ENCODE peak calls at places on chromosomes 1 and 21, in seven cellular contexts. E, C, Y, I, B, W and N are unnamed samples.

GRCh38 chr21:46124083-46124925 is 26.4 kb downstream of the COL6A2 start:
- DNase-seq in E (no peak), C (peak), Y (peak), I (no peak), B (no peak), W (no peak), N (peak)

GRCh38 chr1:27660300-27660837 is 11.6 kb downstream of the IFI6 start:
- DNase-seq in E (no peak), C (no peak), Y (peak), I (no peak), B (no peak), W (no peak), N (no peak)

GRCh38 chr1:147201276-147201675 is 23.9 kb downstream of the FMO5 start:
- DNase-seq in E (peak), C (no peak), Y (no peak), I (no peak), B (no peak), W (no peak), N (no peak)

GRCh38 chr1:212271823-212272498 is 13.2 kb upstream of the PPP2R5A start:
- DNase-seq in E (no peak), C (no peak), Y (no peak), I (no peak), B (no peak), W (no peak), N (no peak)

GRCh38 chr1:156503672-156504055 is 3.1 kb upstream of the MEF2D start:
- DNase-seq in E (no peak), C (no peak), Y (no peak), I (no peak), B (no peak), W (no peak), N (no peak)

GRCh38 chr1:243264718-243265117 is 8.9 kb downstream of the SDCCAG8 start:
- DNase-seq in E (peak), C (no peak), Y (no peak), I (peak), B (peak), W (no peak), N (no peak)

GRCh38 chr1:109667452-109668122 is at the start of gene GSTM2:
- DNase-seq in E (peak), C (peak), Y (peak), I (no peak), B (peak), W (no peak), N (peak)

GRCh38 chr1:63883494-63884235 is 109.8 kb downstream of the ROR1 start:
- DNase-seq in E (no peak), C (no peak), Y (no peak), I (no peak), B (no peak), W (no peak), N (no peak)

GRCh38 chr1:183676515-183677189 is 23.5 kb upstream of the APOBEC4 start:
- DNase-seq in E (peak), C (no peak), Y (no peak), I (no peak), B (no peak), W (no peak), N (no peak)

GRCh38 chr1:1359668-1360468 is 1.5 kb upstream of the MXRA8 start:
- DNase-seq in E (peak), C (no peak), Y (no peak), I (no peak), B (no peak), W (no peak), N (no peak)

GRCh38 chr1:68285046-68285445 is 52.7 kb upstream of the WLS start:
- DNase-seq in E (no peak), C (no peak), Y (no peak), I (no peak), B (no peak), W (no peak), N (no peak)

GRCh38 chr1:15501208-15502032 is 22.6 kb downstream of the CASP9 start:
- DNase-seq in E (no peak), C (no peak), Y (no peak), I (peak), B (no peak), W (peak), N (no peak)

GRCh38 chr1:170668301-170668789 is 4.4 kb downstream of the PRRX1 start:
- DNase-seq in E (no peak), C (no peak), Y (no peak), I (no peak), B (peak), W (no peak), N (no peak)

GRCh38 chr1:62325076-62325475 is 5.8 kb upstream of the KANK4 start:
- DNase-seq in E (peak), C (no peak), Y (no peak), I (no peak), B (no peak), W (peak), N (no peak)

GRCh38 chr1:41023279-41023990 is 1.9 kb upstream of the SLFNL1 start:
- DNase-seq in E (no peak), C (no peak), Y (no peak), I (no peak), B (no peak), W (no peak), N (no peak)

GRCh38 chr21:42440187-42440792 is 36.6 kb downstream of the UBASH3A start:
- DNase-seq in E (no peak), C (peak), Y (no peak), I (no peak), B (peak), W (no peak), N (no peak)

GRCh38 chr1:58971629-58972140 is 187.8 kb upstream of the JUN start:
- DNase-seq in E (no peak), C (no peak), Y (no peak), I (no peak), B (no peak), W (no peak), N (no peak)

GRCh38 chr1:211912844-211913432 is 82.4 kb upstream of the LPGAT1 start:
- DNase-seq in E (no peak), C (no peak), Y (no peak), I (no peak), B (no peak), W (no peak), N (no peak)

GRCh38 chr1:179264506-179264905 is 29.1 kb upstream of the SOAT1 start:
- DNase-seq in E (no peak), C (no peak), Y (no peak), I (no peak), B (no peak), W (no peak), N (no peak)

GRCh38 chr1:113812661-113813135 is 422 bp upstream of the RSBN1 start:
- DNase-seq in E (no peak), C (no peak), Y (peak), I (no peak), B (peak), W (no peak), N (no peak)

GRCh38 chr1:246875041-246876026 is 56.4 kb downstream of the AHCTF1 start:
- DNase-seq in E (peak), C (no peak), Y (no peak), I (no peak), B (no peak), W (peak), N (no peak)

GRCh38 chr1:2787163-2787911 is 14.2 kb downstream of the TTC34 start:
- DNase-seq in E (no peak), C (peak), Y (no peak), I (peak), B (no peak), W (no peak), N (no peak)

GRCh38 chr1:201703646-201704438 is 125.1 kb upstream of the IPO9 start:
- DNase-seq in E (peak), C (peak), Y (no peak), I (peak), B (peak), W (peak), N (no peak)

GRCh38 chr1:150971583-150972416 is 2.8 kb downstream of the CERS2 start:
- DNase-seq in E (no peak), C (no peak), Y (no peak), I (no peak), B (no peak), W (no peak), N (no peak)

GRCh38 chr21:36754241-36754881 is 55.4 kb downstream of the SIM2 start:
- DNase-seq in E (no peak), C (no peak), Y (no peak), I (no peak), B (no peak), W (no peak), N (no peak)